ENCODE peak calls at places on chromosomes 7 and 10, in five cellular contexts. One of them, this sample, is unnamed.

GRCh38 chr10:122263971-122264370 is 7.1 kb upstream of the BTBD16 start:
- DNase-seq in aorta: no peak
- DNase-seq in CD4-positive, alpha-beta T cell: no peak
- DNase-seq in endothelial cell of umbilical vein: no peak
- DNase-seq in cardiac muscle cell: peak; percentile 88
- DNase-seq in this sample: no peak

GRCh38 chr7:20647051-20647450 is 31.6 kb downstream of the ABCB5 start:
- DNase-seq in cardiac muscle cell: no peak
- DNase-seq in aorta: no peak
- DNase-seq in endothelial cell of umbilical vein: no peak
- DNase-seq in CD4-positive, alpha-beta T cell: no peak
- DNase-seq in this sample: no peak

GRCh38 chr10:6204063-6204340 is 1.3 kb downstream of the PFKFB3 start:
- DNase-seq in aorta: peak; percentile 90
- DNase-seq in cardiac muscle cell: no peak
- DNase-seq in CD4-positive, alpha-beta T cell: peak; percentile 47
- DNase-seq in endothelial cell of umbilical vein: no peak
- DNase-seq in this sample: no peak

GRCh38 chr10:47453435-47454293 is 30.3 kb downstream of the ANXA8 start:
- DNase-seq in endothelial cell of umbilical vein: no peak
- DNase-seq in aorta: no peak
- DNase-seq in cardiac muscle cell: no peak
- DNase-seq in CD4-positive, alpha-beta T cell: no peak
- DNase-seq in this sample: no peak

GRCh38 chr10:3635248-3635647 is 149.8 kb downstream of the KLF6 start:
- DNase-seq in aorta: no peak
- DNase-seq in CD4-positive, alpha-beta T cell: no peak
- DNase-seq in endothelial cell of umbilical vein: no peak
- DNase-seq in cardiac muscle cell: no peak
- DNase-seq in this sample: no peak

GRCh38 chr7:40544932-40545331 is 410.1 kb downstream of the SUGCT start:
- DNase-seq in cardiac muscle cell: peak; percentile 64
- DNase-seq in aorta: no peak
- DNase-seq in endothelial cell of umbilical vein: no peak
- DNase-seq in CD4-positive, alpha-beta T cell: no peak
- DNase-seq in this sample: no peak

GRCh38 chr10:63003816-63004453 is 129.2 kb upstream of the NRBF2 start:
- DNase-seq in endothelial cell of umbilical vein: no peak
- DNase-seq in CD4-positive, alpha-beta T cell: no peak
- DNase-seq in aorta: no peak
- DNase-seq in cardiac muscle cell: peak; percentile 16
- DNase-seq in this sample: no peak

GRCh38 chr10:69515699-69516547 is 57.3 kb downstream of the NEUROG3 start:
- DNase-seq in cardiac muscle cell: peak; percentile 79
- DNase-seq in CD4-positive, alpha-beta T cell: peak; percentile 71
- DNase-seq in aorta: peak; percentile 90
- DNase-seq in endothelial cell of umbilical vein: peak; percentile 69
- DNase-seq in this sample: peak; percentile 71

GRCh38 chr10:120369831-120370230 is 87.2 kb upstream of the PLPP4 start:
- DNase-seq in CD4-positive, alpha-beta T cell: no peak
- DNase-seq in endothelial cell of umbilical vein: no peak
- DNase-seq in aorta: no peak
- DNase-seq in cardiac muscle cell: no peak
- DNase-seq in this sample: no peak

GRCh38 chr10:4941540-4942330 is 21.5 kb upstream of the AKR1C1 start:
- DNase-seq in cardiac muscle cell: no peak
- DNase-seq in aorta: no peak
- DNase-seq in endothelial cell of umbilical vein: peak; percentile 66
- DNase-seq in CD4-positive, alpha-beta T cell: no peak
- DNase-seq in this sample: no peak

GRCh38 chr10:50740351-50740688 is 584 bp downstream of the ASAH2B start:
- DNase-seq in CD4-positive, alpha-beta T cell: no peak
- DNase-seq in endothelial cell of umbilical vein: peak; percentile 69
- DNase-seq in aorta: no peak
- DNase-seq in cardiac muscle cell: peak; percentile 69
- DNase-seq in this sample: no peak

GRCh38 chr7:140649566-140650205 is 9.1 kb upstream of the DENND2A start:
- DNase-seq in aorta: peak; percentile 32
- DNase-seq in cardiac muscle cell: no peak
- DNase-seq in endothelial cell of umbilical vein: no peak
- DNase-seq in CD4-positive, alpha-beta T cell: no peak
- DNase-seq in this sample: no peak

GRCh38 chr7:132590162-132590561 is 13.9 kb upstream of the PLXNA4 start:
- DNase-seq in cardiac muscle cell: no peak
- DNase-seq in aorta: no peak
- DNase-seq in endothelial cell of umbilical vein: peak; percentile 68
- DNase-seq in CD4-positive, alpha-beta T cell: no peak
- DNase-seq in this sample: no peak

GRCh38 chr7:45575501-45576248 is 1.5 kb downstream of the ADCY1 start:
- DNase-seq in endothelial cell of umbilical vein: no peak
- DNase-seq in CD4-positive, alpha-beta T cell: no peak
- DNase-seq in aorta: no peak
- DNase-seq in cardiac muscle cell: no peak
- DNase-seq in this sample: no peak
- H3K27me3 ChIP-seq in endothelial cell of umbilical vein: peaks cover 43% of the 10 kb centered on the region
- H3K27me3 ChIP-seq in CD4-positive, alpha-beta T cell: peaks cover 50% of the 10 kb centered on the region
- H3K27me3 ChIP-seq in aorta: no peaks in the 10 kb centered on the region
- H3K27me3 ChIP-seq in cardiac muscle cell: peaks cover 33% of the 10 kb centered on the region
- H3K27me3 ChIP-seq in this sample: peaks cover 17% of the 10 kb centered on the region

GRCh38 chr7:64880322-64881297 is 22.5 kb upstream of the ZNF273 start:
- DNase-seq in cardiac muscle cell: no peak
- DNase-seq in CD4-positive, alpha-beta T cell: no peak
- DNase-seq in endothelial cell of umbilical vein: no peak
- DNase-seq in aorta: peak; percentile 65
- DNase-seq in this sample: no peak
- H3K9me3 ChIP-seq in cardiac muscle cell: no peaks in the 10 kb centered on the region
- H3K9me3 ChIP-seq in CD4-positive, alpha-beta T cell: no peaks in the 10 kb centered on the region
- H3K9me3 ChIP-seq in endothelial cell of umbilical vein: peaks cover 2% of the 10 kb centered on the region
- H3K9me3 ChIP-seq in aorta: no peaks in the 10 kb centered on the region
- H3K9me3 ChIP-seq in this sample: no peaks in the 10 kb centered on the region

GRCh38 chr10:110278562-110278961 is 26.2 kb downstream of the SMNDC1 start:
- DNase-seq in cardiac muscle cell: no peak
- DNase-seq in aorta: no peak
- DNase-seq in CD4-positive, alpha-beta T cell: no peak
- DNase-seq in endothelial cell of umbilical vein: no peak
- DNase-seq in this sample: no peak
- H3K27ac ChIP-seq in cardiac muscle cell: peak overlapping the region; percentile 7
- H3K27ac ChIP-seq in aorta: no peak overlapping the region
- H3K27ac ChIP-seq in CD4-positive, alpha-beta T cell: no peak overlapping the region
- H3K27ac ChIP-seq in endothelial cell of umbilical vein: no peak overlapping the region
- H3K27ac ChIP-seq in this sample: no peak overlapping the region

GRCh38 chr7:157711353-157711888 is 374.6 kb downstream of the DNAJB6 start:
- DNase-seq in aorta: peak; percentile 32
- DNase-seq in cardiac muscle cell: no peak
- DNase-seq in endothelial cell of umbilical vein: no peak
- DNase-seq in CD4-positive, alpha-beta T cell: no peak
- DNase-seq in this sample: no peak
- H3K27me3 ChIP-seq in aorta: no peaks in the 10 kb centered on the region
- H3K27me3 ChIP-seq in cardiac muscle cell: no peaks in the 10 kb centered on the region
- H3K27me3 ChIP-seq in endothelial cell of umbilical vein: no peaks in the 10 kb centered on the region
- H3K27me3 ChIP-seq in CD4-positive, alpha-beta T cell: no peaks in the 10 kb centered on the region
- H3K27me3 ChIP-seq in this sample: no peaks in the 10 kb centered on the region

DNA sequence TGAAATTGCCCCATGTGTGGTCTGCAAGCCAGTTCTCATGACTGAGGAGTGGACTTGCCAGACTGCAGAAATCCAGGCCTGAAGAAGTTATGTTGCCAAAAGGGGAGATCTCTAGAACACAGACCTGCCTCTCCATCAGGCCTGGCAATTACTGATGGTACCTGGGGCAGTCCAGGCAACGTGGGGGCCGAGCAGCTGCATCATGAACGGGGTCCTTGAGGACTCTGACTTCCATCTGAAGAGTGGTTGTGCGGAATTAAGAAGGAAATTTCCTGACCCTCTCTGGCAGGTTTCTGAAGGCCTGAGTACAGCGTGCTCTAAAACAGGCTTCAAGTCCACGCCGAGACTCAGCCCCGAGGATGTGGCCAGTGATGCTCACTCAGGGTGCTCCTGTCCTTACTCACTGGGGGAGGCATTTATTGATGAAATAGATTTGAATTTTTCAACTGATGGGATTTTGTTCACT is 30.4 kb downstream of the RAMP3 start:
- DNase-seq in endothelial cell of umbilical vein: no peak
- DNase-seq in CD4-positive, alpha-beta T cell: no peak
- DNase-seq in cardiac muscle cell: no peak
- DNase-seq in aorta: peak; percentile 56
- DNase-seq in this sample: no peak
- H3K9me3 ChIP-seq in endothelial cell of umbilical vein: no peaks in the 10 kb centered on the region
- H3K9me3 ChIP-seq in CD4-positive, alpha-beta T cell: no peaks in the 10 kb centered on the region
- H3K9me3 ChIP-seq in cardiac muscle cell: no peaks in the 10 kb centered on the region
- H3K9me3 ChIP-seq in aorta: no peaks in the 10 kb centered on the region
- H3K9me3 ChIP-seq in this sample: no peaks in the 10 kb centered on the region

GRCh38 chr10:94357193-94357592 is 5.5 kb downstream of the NOC3L start:
- DNase-seq in CD4-positive, alpha-beta T cell: no peak
- DNase-seq in cardiac muscle cell: no peak
- DNase-seq in endothelial cell of umbilical vein: no peak
- DNase-seq in aorta: no peak
- DNase-seq in this sample: no peak
- H3K27ac ChIP-seq in CD4-positive, alpha-beta T cell: no peak overlapping the region
- H3K27ac ChIP-seq in cardiac muscle cell: no peak overlapping the region
- H3K27ac ChIP-seq in endothelial cell of umbilical vein: no peak overlapping the region
- H3K27ac ChIP-seq in aorta: no peak overlapping the region
- H3K27ac ChIP-seq in this sample: no peak overlapping the region

GRCh38 chr7:101021703-101022102 is 1.8 kb downstream of the MUC17 start:
- DNase-seq in CD4-positive, alpha-beta T cell: no peak
- DNase-seq in endothelial cell of umbilical vein: no peak
- DNase-seq in cardiac muscle cell: no peak
- DNase-seq in aorta: no peak
- DNase-seq in this sample: no peak

GRCh38 chr7:101020444-101020843 is 563 bp downstream of the MUC17 start:
- DNase-seq in CD4-positive, alpha-beta T cell: no peak
- DNase-seq in cardiac muscle cell: no peak
- DNase-seq in aorta: no peak
- DNase-seq in endothelial cell of umbilical vein: no peak
- DNase-seq in this sample: no peak

GRCh38 chr7:101018271-101019167 is 1.4 kb upstream of the MUC17 start:
- DNase-seq in cardiac muscle cell: no peak
- DNase-seq in aorta: no peak
- DNase-seq in endothelial cell of umbilical vein: no peak
- DNase-seq in CD4-positive, alpha-beta T cell: no peak
- DNase-seq in this sample: no peak

GRCh38 chr7:101023839-101024238 is 4.0 kb downstream of the MUC17 start:
- DNase-seq in CD4-positive, alpha-beta T cell: no peak
- DNase-seq in endothelial cell of umbilical vein: no peak
- DNase-seq in cardiac muscle cell: no peak
- DNase-seq in aorta: no peak
- DNase-seq in this sample: no peak
- H3K27me3 ChIP-seq in CD4-positive, alpha-beta T cell: peaks cover 12% of the 10 kb centered on the region
- H3K27me3 ChIP-seq in endothelial cell of umbilical vein: no peaks in the 10 kb centered on the region
- H3K27me3 ChIP-seq in cardiac muscle cell: peaks cover 27% of the 10 kb centered on the region
- H3K27me3 ChIP-seq in aorta: no peaks in the 10 kb centered on the region
- H3K27me3 ChIP-seq in this sample: no peaks in the 10 kb centered on the region

GRCh38 chr7:298739-299138 is 8.8 kb downstream of the FOXL3 start:
- DNase-seq in cardiac muscle cell: no peak
- DNase-seq in aorta: no peak
- DNase-seq in CD4-positive, alpha-beta T cell: no peak
- DNase-seq in endothelial cell of umbilical vein: no peak
- DNase-seq in this sample: no peak

GRCh38 chr7:299169-299568 is 9.2 kb downstream of the FOXL3 start:
- DNase-seq in cardiac muscle cell: no peak
- DNase-seq in aorta: no peak
- DNase-seq in CD4-positive, alpha-beta T cell: no peak
- DNase-seq in endothelial cell of umbilical vein: no peak
- DNase-seq in this sample: no peak

GRCh38 chr7:298375-298702 is 8.4 kb downstream of the FOXL3 start:
- DNase-seq in cardiac muscle cell: no peak
- DNase-seq in aorta: peak; percentile 65
- DNase-seq in endothelial cell of umbilical vein: no peak
- DNase-seq in CD4-positive, alpha-beta T cell: no peak
- DNase-seq in this sample: no peak

GRCh38 chr7:296546-296945 is 6.6 kb downstream of the FOXL3 start:
- DNase-seq in endothelial cell of umbilical vein: no peak
- DNase-seq in aorta: no peak
- DNase-seq in CD4-positive, alpha-beta T cell: no peak
- DNase-seq in cardiac muscle cell: no peak
- DNase-seq in this sample: no peak

GRCh38 chr7:297611-298374 is 7.8 kb downstream of the FOXL3 start:
- DNase-seq in CD4-positive, alpha-beta T cell: no peak
- DNase-seq in endothelial cell of umbilical vein: no peak
- DNase-seq in cardiac muscle cell: no peak
- DNase-seq in aorta: no peak
- DNase-seq in this sample: no peak
- H3K9me3 ChIP-seq in CD4-positive, alpha-beta T cell: no peaks in the 10 kb centered on the region
- H3K9me3 ChIP-seq in endothelial cell of umbilical vein: no peaks in the 10 kb centered on the region
- H3K9me3 ChIP-seq in cardiac muscle cell: no peaks in the 10 kb centered on the region
- H3K9me3 ChIP-seq in aorta: no peaks in the 10 kb centered on the region
- H3K9me3 ChIP-seq in this sample: no peaks in the 10 kb centered on the region

GRCh38 chr10:103055105-103055504 is 137.0 kb downstream of the CNNM2 start:
- DNase-seq in cardiac muscle cell: no peak
- DNase-seq in endothelial cell of umbilical vein: no peak
- DNase-seq in aorta: no peak
- DNase-seq in CD4-positive, alpha-beta T cell: no peak
- DNase-seq in this sample: no peak

GRCh38 chr10:103057980-103058568 is 135.0 kb downstream of the NT5C2 start:
- DNase-seq in cardiac muscle cell: no peak
- DNase-seq in endothelial cell of umbilical vein: no peak
- DNase-seq in aorta: no peak
- DNase-seq in CD4-positive, alpha-beta T cell: no peak
- DNase-seq in this sample: no peak

GRCh38 chr10:103054621-103055020 is 136.5 kb downstream of the CNNM2 start:
- DNase-seq in CD4-positive, alpha-beta T cell: no peak
- DNase-seq in cardiac muscle cell: no peak
- DNase-seq in endothelial cell of umbilical vein: no peak
- DNase-seq in aorta: no peak
- DNase-seq in this sample: no peak

GRCh38 chr10:103049237-103049636 is 131.1 kb downstream of the CNNM2 start:
- DNase-seq in CD4-positive, alpha-beta T cell: no peak
- DNase-seq in cardiac muscle cell: no peak
- DNase-seq in aorta: no peak
- DNase-seq in endothelial cell of umbilical vein: no peak
- DNase-seq in this sample: no peak

GRCh38 chr10:103053659-103054581 is 135.8 kb downstream of the CNNM2 start:
- DNase-seq in cardiac muscle cell: peak; percentile 86
- DNase-seq in endothelial cell of umbilical vein: peak; percentile 57
- DNase-seq in CD4-positive, alpha-beta T cell: peak; percentile 56
- DNase-seq in aorta: peak; percentile 88
- DNase-seq in this sample: peak; percentile 45
- H3K27ac ChIP-seq in cardiac muscle cell: no peak overlapping the region
- H3K27ac ChIP-seq in endothelial cell of umbilical vein: no peak overlapping the region
- H3K27ac ChIP-seq in CD4-positive, alpha-beta T cell: peak overlapping the region; percentile 29
- H3K27ac ChIP-seq in aorta: peak overlapping the region; percentile 52
- H3K27ac ChIP-seq in this sample: no peak overlapping the region

This sample was measured in iPS DF 6.9.